ENCODE peak calls at places on chromosomes 1 and 21, in four cellular contexts. L is GM12878, Q is K562, I is IMR-90. Z is an unnamed sample.

GRCh38 chr1:32215629-32216505 is 6.3 kb downstream of the TMEM234 start:
- DNase-seq in L (no peak), Q (peak; percentile 87), I (peak; percentile 66), Z (peak; percentile 60)

GRCh38 chr1:29269356-29269755 is 33.0 kb downstream of the PTPRU start:
- DNase-seq in L (no peak), Q (no peak), I (no peak), Z (no peak)

GRCh38 chr1:12458571-12458970 is 159.4 kb downstream of the DHRS3 start:
- DNase-seq in L (no peak), Q (no peak), I (no peak), Z (no peak)

GRCh38 chr1:213783898-213784297 is 203.9 kb upstream of the PROX1 start:
- DNase-seq in L (no peak), Q (no peak), I (no peak), Z (no peak)

GRCh38 chr1:218536311-218536710 is 191.2 kb downstream of the TGFB2 start:
- DNase-seq in L (no peak), Q (no peak), I (no peak), Z (no peak)

GRCh38 chr1:152768847-152769533 is 6.0 kb upstream of the LCE1F start:
- DNase-seq in L (no peak), Q (no peak), I (no peak), Z (no peak)

GRCh38 chr1:107821340-107821739 is 143.6 kb downstream of the VAV3 start:
- DNase-seq in L (no peak), Q (no peak), I (no peak), Z (no peak)

GRCh38 chr1:29197590-29197924 is 15.9 kb upstream of the SRSF4 start:
- DNase-seq in L (no peak), Q (peak; percentile 71), I (peak; percentile 62), Z (peak; percentile 39)

GRCh38 chr1:117564227-117565082 is 41.4 kb upstream of the TENT5C start:
- DNase-seq in L (no peak), Q (peak; percentile 44), I (no peak), Z (no peak)

GRCh38 chr1:117001254-117001927 is at the start of gene CD101:
- DNase-seq in L (peak; percentile 82), Q (no peak), I (no peak), Z (no peak)

GRCh38 chr1:183093821-183094287 is 70.6 kb downstream of the LAMC1 start:
- DNase-seq in L (no peak), Q (no peak), I (peak; percentile 82), Z (no peak)

GRCh38 chr1:203081465-203082355 is 4.1 kb downstream of the MYOG start:
- DNase-seq in L (no peak), Q (no peak), I (no peak), Z (no peak)

GRCh38 chr21:40685121-40685630 is 161.8 kb downstream of the DSCAM start:
- DNase-seq in L (no peak), Q (no peak), I (no peak), Z (no peak)

GRCh38 chr1:111953797-111954196 is 35.7 kb downstream of the KCND3 start:
- DNase-seq in L (no peak), Q (no peak), I (no peak), Z (no peak)

GRCh38 chr1:192539450-192540132 is 36.0 kb upstream of the RGS1 start:
- DNase-seq in L (no peak), Q (no peak), I (peak; percentile 98), Z (peak; percentile 95)

GRCh38 chr21:35565204-35565611 is 495.1 kb downstream of the SETD4 start:
- DNase-seq in L (no peak), Q (peak; percentile 60), I (peak; percentile 95), Z (peak; percentile 8)

GRCh38 chr1:32798679-32799416 is 18.3 kb downstream of the YARS1 start:
- DNase-seq in L (peak; percentile 55), Q (no peak), I (no peak), Z (no peak)

GRCh38 chr1:205285391-205286101 is 36.0 kb downstream of the NUAK2 start:
- DNase-seq in L (peak; percentile 76), Q (no peak), I (no peak), Z (no peak)

GRCh38 chr1:60223370-60223652 is 149.7 kb upstream of the C1orf87 start:
- DNase-seq in L (no peak), Q (no peak), I (no peak), Z (no peak)

GRCh38 chr1:224425279-224425884 is 9.2 kb downstream of the WDR26 start:
- DNase-seq in L (no peak), Q (no peak), I (peak; percentile 28), Z (no peak)

GRCh38 chr1:94259635-94260289 is 22.4 kb upstream of the ARHGAP29 start:
- DNase-seq in L (no peak), Q (no peak), I (peak; percentile 31), Z (peak; percentile 49)

GRCh38 chr1:194252189-194252588 is 1065.8 kb upstream of the B3GALT2 start:
- DNase-seq in L (no peak), Q (no peak), I (peak; percentile 88), Z (no peak)

GRCh38 chr1:187744665-187745064 is 915.9 kb downstream of the PLA2G4A start:
- DNase-seq in L (peak; percentile 36), Q (no peak), I (no peak), Z (no peak)

GRCh38 chr1:218426343-218426657 is 81.2 kb downstream of the TGFB2 start:
- DNase-seq in L (no peak), Q (no peak), I (peak; percentile 43), Z (no peak)

GRCh38 chr1:72282271-72282656 is at the start of gene NEGR1:
- DNase-seq in L (no peak), Q (no peak), I (peak; percentile 68), Z (peak; percentile 70)

GRCh38 chr1:208242186-208242585 is 2.0 kb downstream of the PLXNA2 start:
- DNase-seq in L (no peak), Q (peak; percentile 9), I (no peak), Z (no peak)

GRCh38 chr1:204814146-204814884 is 56.3 kb upstream of the NFASC start:
- DNase-seq in L (no peak), Q (no peak), I (no peak), Z (no peak)

GRCh38 chr21:42581676-42582371 is 68.2 kb downstream of the SLC37A1 start:
- DNase-seq in L (no peak), Q (no peak), I (no peak), Z (no peak)

GRCh38 chr1:169309178-169310166 is 58.1 kb downstream of the NME7 start:
- DNase-seq in L (peak; percentile 11), Q (peak; percentile 89), I (no peak), Z (no peak)

GRCh38 chr1:204065174-204065985 is 7.5 kb upstream of the SOX13 start:
- DNase-seq in L (no peak), Q (no peak), I (peak; percentile 12), Z (peak; percentile 47)

GRCh38 chr21:31252611-31253010 is 91.5 kb downstream of the TIAM1 start:
- DNase-seq in L (no peak), Q (no peak), I (no peak), Z (no peak)

GRCh38 chr21:35011681-35012080 is 37.4 kb downstream of the RUNX1 start:
- DNase-seq in L (no peak), Q (no peak), I (peak; percentile 70), Z (no peak)

GRCh38 chr1:91774520-91775203 is 111.3 kb downstream of the TGFBR3 start:
- DNase-seq in L (no peak), Q (no peak), I (peak; percentile 89), Z (no peak)

DNA sequence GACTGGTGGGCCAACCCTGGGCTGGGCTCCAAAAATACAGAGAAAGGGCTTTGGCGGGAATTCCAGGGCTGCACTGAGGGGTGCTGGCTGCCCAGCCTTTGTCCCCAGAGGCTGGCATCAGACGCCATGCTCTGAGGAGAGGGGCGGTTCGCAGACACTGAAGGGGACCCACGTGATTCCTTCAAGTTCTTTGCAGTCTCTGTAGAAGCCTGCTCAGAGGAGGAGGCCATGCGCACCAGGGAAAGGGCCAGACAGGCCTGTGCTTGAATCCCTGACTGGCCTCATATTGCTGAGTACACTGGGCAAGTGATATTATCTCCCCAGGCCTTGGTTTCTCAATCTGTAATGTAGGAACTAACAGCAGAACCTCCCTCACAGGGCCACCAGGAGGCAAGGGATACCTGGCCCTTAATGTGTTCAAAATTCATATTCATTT is 119.5 kb downstream of the EPHB2 start:
- DNase-seq in L (no peak), Q (no peak), I (no peak), Z (no peak)
- TF ChIP-seq FOS in L (no peak), Q (no peak), I (no peak), Z (no peak)

GRCh38 chr1:8394456-8395321 is 76.8 kb downstream of the SLC45A1 start:
- DNase-seq in L (no peak), Q (no peak), I (peak; percentile 96), Z (peak; percentile 92)
- H4K20me1 ChIP-seq in L (peaks cover 3% of the 10 kb centered on the region), Q (peaks cover 18% of the 10 kb centered on the region), I (peaks cover 42% of the 10 kb centered on the region), Z (no peaks in the 10 kb centered on the region)

GRCh38 chr1:41169799-41170180 is 72.3 kb downstream of the SCMH1 start:
- DNase-seq in L (no peak), Q (no peak), I (no peak), Z (no peak)

GRCh38 chr1:41171266-41171874 is 70.7 kb downstream of the SCMH1 start:
- DNase-seq in L (no peak), Q (no peak), I (no peak), Z (no peak)

GRCh38 chr1:41173651-41174050 is 68.5 kb downstream of the SCMH1 start:
- DNase-seq in L (no peak), Q (no peak), I (no peak), Z (no peak)

GRCh38 chr1:41175546-41175945 is 66.6 kb downstream of the SCMH1 start:
- DNase-seq in L (no peak), Q (no peak), I (peak; percentile 6), Z (no peak)

DNA sequence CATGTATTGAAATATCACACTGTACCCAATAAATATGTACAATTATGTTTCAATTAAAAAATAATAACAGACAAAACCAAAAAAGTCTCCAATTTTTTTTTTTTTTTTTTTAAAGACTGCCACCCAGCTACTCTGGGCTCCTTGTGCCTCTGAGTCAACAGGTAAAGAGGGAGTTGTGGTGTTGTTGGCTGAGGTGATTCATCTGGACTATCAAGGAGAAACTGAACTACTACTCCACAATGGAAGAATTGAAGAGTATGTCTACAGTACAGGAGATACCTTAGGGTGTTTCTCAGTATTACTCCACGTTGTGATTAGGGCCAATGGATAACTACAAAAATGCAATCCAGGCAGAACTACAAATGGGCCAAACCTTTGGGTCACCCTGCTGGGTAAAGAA is 67.9 kb downstream of the SCMH1 start:
- DNase-seq in L (no peak), Q (no peak), I (no peak), Z (no peak)
- TF ChIP-seq FOS in L (no peak), Q (no peak), I (no peak), Z (no peak)

GRCh38 chr1:39396671-39397070 is 94.8 kb upstream of the BMP8A start:
- DNase-seq in L (no peak), Q (no peak), I (no peak), Z (no peak)
- H4K20me1 ChIP-seq in L (no peaks in the 10 kb centered on the region), Q (no peaks in the 10 kb centered on the region), I (peaks cover 3% of the 10 kb centered on the region), Z (no peaks in the 10 kb centered on the region)

DNA sequence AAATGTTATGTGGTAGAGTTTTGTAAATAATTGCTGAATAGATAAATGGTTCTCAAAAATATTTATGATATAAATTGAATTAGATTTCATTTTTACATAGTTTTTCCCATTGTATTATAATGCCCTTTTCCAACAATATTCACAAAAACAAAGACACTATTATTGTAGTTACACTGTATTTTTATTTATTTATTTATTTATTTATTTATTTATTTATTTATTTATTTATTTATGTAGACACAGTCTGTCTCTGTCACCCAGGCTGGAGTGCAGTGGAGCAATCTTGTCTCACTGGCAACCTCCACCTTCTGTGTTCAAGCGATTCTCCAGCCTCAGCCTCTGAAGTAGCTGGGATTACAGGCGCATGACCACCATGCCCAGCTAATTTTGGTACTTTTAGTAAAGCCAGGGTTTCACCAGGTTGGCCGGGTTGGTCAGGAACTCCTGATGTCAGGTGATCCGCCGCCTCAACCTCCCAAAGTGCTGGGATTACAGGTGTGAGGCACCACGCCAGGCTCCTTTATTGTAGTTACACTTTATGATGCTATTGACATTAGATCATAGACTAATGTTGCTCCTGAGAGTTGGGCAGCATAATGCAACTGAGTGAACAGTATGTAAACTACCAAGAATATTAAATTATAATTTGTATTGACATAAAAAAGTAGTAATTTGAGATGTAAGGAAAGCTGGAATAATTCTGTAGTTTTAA is 1430.0 kb upstream of the PRMT6 start:
- DNase-seq in L (no peak), Q (no peak), I (no peak), Z (no peak)
- TF ChIP-seq FOS in L (no peak), Q (no peak), I (no peak), Z (no peak)